ENCODE peak calls at places on chromosomes 5 and 9, in eight cellular contexts. A, B, N, X, W, U, I and J are unnamed samples.

GRCh38 chr5:3593771-3594513 is 1.7 kb upstream of the IRX1 start:
- DNase-seq in N (no peak), I (no peak), W (peak; percentile 50), U (no peak), B (no peak), A (no peak), X (no peak), J (no peak)

GRCh38 chr9:4277531-4277991 is 22.3 kb downstream of the GLIS3 start:
- DNase-seq in B (no peak), A (no peak), I (no peak), W (peak; percentile 72), U (no peak), X (peak; percentile 14), N (no peak), J (peak; percentile 28)

GRCh38 chr5:85334-85995 is 6.5 kb upstream of the PLEKHG4B start:
- DNase-seq in X (no peak), U (no peak), B (no peak), A (no peak), N (no peak), I (no peak), W (no peak), J (no peak)

GRCh38 chr5:149581931-149582768 is 852 bp downstream of the ARHGEF37 start:
- DNase-seq in B (no peak), X (no peak), N (peak; percentile 37), W (peak; percentile 15), A (no peak), U (no peak), I (peak; percentile 32), J (peak; percentile 19)

GRCh38 chr5:154755361-154756202 is at the start of gene LARP1:
- DNase-seq in A (peak; percentile 62), U (no peak), N (no peak), I (no peak), X (peak; percentile 19), B (no peak), W (no peak), J (peak; percentile 61)

GRCh38 chr5:127439544-127440096 is 77.8 kb upstream of the PRRC1 start:
- DNase-seq in A (no peak), X (no peak), B (no peak), I (no peak), N (no peak), W (no peak), U (no peak), J (no peak)

GRCh38 chr5:135086326-135086725 is 52.3 kb upstream of the PITX1 start:
- DNase-seq in W (no peak), X (no peak), B (no peak), I (no peak), A (no peak), N (no peak), U (no peak), J (no peak)

GRCh38 chr9:1222511-1222910 is 172.4 kb downstream of the DMRT2 start:
- DNase-seq in B (no peak), A (no peak), I (no peak), U (no peak), X (peak; percentile 76), W (peak; percentile 35), N (no peak), J (no peak)

GRCh38 chr9:21097817-21098216 is 20.1 kb upstream of the IFNB1 start:
- DNase-seq in U (no peak), A (no peak), X (no peak), N (no peak), B (no peak), W (no peak), I (no peak), J (no peak)

GRCh38 chr9:5392285-5392684 is 45.4 kb downstream of the PLGRKT start:
- DNase-seq in W (no peak), B (no peak), N (no peak), A (no peak), I (no peak), X (peak; percentile 13), U (no peak), J (peak; percentile 43)

GRCh38 chr9:124291801-124292396 is 34.1 kb downstream of the NEK6 start:
- DNase-seq in B (no peak), A (no peak), I (no peak), W (no peak), U (no peak), N (no peak), X (no peak), J (peak; percentile 80)

GRCh38 chr9:132181796-132182521 is 20.1 kb downstream of the NTNG2 start:
- DNase-seq in A (no peak), I (peak; percentile 50), W (peak; percentile 15), B (peak; percentile 6), N (no peak), U (no peak), X (peak; percentile 13), J (no peak)

GRCh38 chr9:134253596-134254205 is 72.6 kb upstream of the RXRA start:
- DNase-seq in U (no peak), X (peak; percentile 59), A (no peak), N (no peak), B (no peak), W (peak; percentile 57), I (no peak), J (no peak)

GRCh38 chr5:135980650-135981049 is 25.9 kb upstream of the LECT2 start:
- DNase-seq in X (peak; percentile 41), A (no peak), N (no peak), W (no peak), I (no peak), B (no peak), U (no peak), J (no peak)

GRCh38 chr5:117590944-117591343 is 1016.3 kb upstream of the SEMA6A start:
- DNase-seq in I (no peak), B (no peak), N (no peak), A (no peak), U (no peak), X (peak; percentile 8), W (no peak), J (peak; percentile 48)

GRCh38 chr9:68637020-68637419 is 68.0 kb upstream of the PIP5K1B start:
- DNase-seq in W (no peak), U (no peak), N (no peak), I (no peak), X (no peak), A (no peak), B (no peak), J (no peak)

GRCh38 chr5:111820072-111820471 is 63.1 kb upstream of the NREP start:
- DNase-seq in B (no peak), A (no peak), N (no peak), W (no peak), U (no peak), X (no peak), I (no peak), J (peak; percentile 10)

GRCh38 chr5:174999581-174999980 is 275.2 kb downstream of the MSX2 start:
- DNase-seq in N (no peak), B (no peak), X (no peak), W (no peak), I (no peak), U (no peak), A (no peak), J (no peak)

GRCh38 chr5:76273491-76273890 is 129.6 kb upstream of the IQGAP2 start:
- DNase-seq in N (no peak), X (no peak), U (no peak), A (no peak), I (no peak), B (no peak), W (no peak), J (no peak)

DNA sequence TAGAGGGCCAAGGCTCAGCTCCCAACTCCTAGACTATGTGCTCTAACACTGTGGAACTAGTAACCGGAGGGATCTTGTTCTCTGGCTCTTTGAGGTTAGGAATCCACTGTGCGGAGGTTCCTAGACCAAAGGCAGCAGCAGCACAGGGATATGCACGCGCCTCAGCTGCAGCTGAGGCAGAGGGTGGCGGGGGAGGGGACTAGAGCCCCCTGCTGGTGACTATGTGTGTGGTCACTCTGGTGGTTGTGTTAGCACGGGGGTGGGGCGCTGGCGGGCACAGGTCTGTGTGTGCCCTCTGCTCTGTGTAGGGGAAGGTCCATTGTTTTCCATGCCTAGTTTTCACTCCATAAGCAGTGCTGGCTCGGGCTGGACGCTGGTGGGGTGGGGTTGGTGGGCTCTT is 458.0 kb upstream of the IZUMO3 start:
- DNase-seq in B (no peak), I (peak; percentile 3), N (no peak), U (no peak), A (no peak), W (no peak), X (no peak), J (peak; percentile 8)
- TF ChIP-seq CTCF in B (no peak), I (no peak), N (no peak), U (no peak), A (no peak), W (no peak), X (no peak), J (no peak)

DNA sequence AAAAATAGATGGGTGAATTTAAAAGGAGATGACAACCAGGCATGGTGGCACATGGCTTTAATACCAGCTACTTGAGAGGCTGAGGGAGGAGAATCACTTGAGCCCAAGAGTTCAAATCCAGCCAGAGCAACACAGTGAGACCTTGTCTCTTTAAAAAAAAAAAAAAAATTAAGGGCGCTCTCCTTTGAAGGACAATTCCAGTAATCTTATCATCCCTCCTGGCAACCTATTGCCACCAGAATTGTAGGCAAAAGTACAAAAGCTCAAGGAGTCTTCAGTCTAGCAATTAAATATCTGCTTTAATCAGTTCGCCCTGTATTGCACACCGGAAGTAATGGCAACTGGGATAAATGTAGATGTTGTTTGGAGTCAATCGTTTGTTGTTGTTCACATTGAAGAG is 7.7 kb downstream of the SNX18 start:
- DNase-seq in X (no peak), A (no peak), U (no peak), B (no peak), I (no peak), W (no peak), N (no peak), J (no peak)
- H3K4me1 ChIP-seq in X (peaks cover 29% of the 10 kb centered on the region), A (peaks cover 97% of the 10 kb centered on the region), U (peaks cover 5% of the 10 kb centered on the region), B (peaks cover 60% of the 10 kb centered on the region), I (peaks cover 5% of the 10 kb centered on the region), W (peaks cover 8% of the 10 kb centered on the region), N (peaks cover 47% of the 10 kb centered on the region), J (peaks cover 54% of the 10 kb centered on the region)

GRCh38 chr5:40288791-40289475 is 390.8 kb upstream of the PTGER4 start:
- DNase-seq in N (no peak), A (no peak), B (no peak), X (no peak), W (no peak), I (no peak), U (no peak), J (no peak)
- TF ChIP-seq CTCF in N (no peak), A (no peak), B (no peak), X (no peak), W (peak; percentile 22), I (no peak), U (no peak), J (no peak)

GRCh38 chr9:128100581-128100980 is 26.9 kb downstream of the PTGES2 start:
- DNase-seq in B (no peak), U (no peak), W (no peak), X (no peak), A (no peak), N (no peak), I (no peak), J (no peak)

GRCh38 chr9:128099932-128100491 is 27.5 kb downstream of the PTGES2 start:
- DNase-seq in U (no peak), B (no peak), W (peak; percentile 36), A (no peak), X (no peak), N (no peak), I (no peak), J (no peak)

GRCh38 chr9:128097156-128098016 is 29.4 kb downstream of the SLC25A25 start:
- DNase-seq in N (no peak), I (no peak), A (no peak), W (peak; percentile 37), U (no peak), B (no peak), X (no peak), J (no peak)

GRCh38 chr9:128098017-128098935 is 29.3 kb downstream of the PTGES2 start:
- DNase-seq in X (peak; percentile 98), B (peak; percentile 91), W (peak; percentile 98), A (peak; percentile 82), N (peak; percentile 95), I (peak; percentile 90), U (peak; percentile 97), J (peak; percentile 99)

GRCh38 chr9:128098936-128099931 is 28.3 kb downstream of the PTGES2 start:
- DNase-seq in N (no peak), U (peak; percentile 82), W (peak; percentile 66), A (no peak), I (no peak), B (peak; percentile 30), X (no peak), J (no peak)
- H3K4me1 ChIP-seq in N (peaks cover 62% of the 10 kb centered on the region), U (peaks cover 38% of the 10 kb centered on the region), W (peaks cover 34% of the 10 kb centered on the region), A (peaks cover 81% of the 10 kb centered on the region), I (peaks cover 38% of the 10 kb centered on the region), B (peaks cover 47% of the 10 kb centered on the region), X (peaks cover 31% of the 10 kb centered on the region), J (peaks cover 43% of the 10 kb centered on the region)